ENCODE peak calls at places on chromosome 1, in four cellular contexts. S is IMR-90, R is RWPE2, G is heart right ventricle. F is an unnamed sample.

GRCh38 chr1:63935148-63935547 is 161.3 kb downstream of the ROR1 start:
- ATAC-seq in S (no peak), R (peak; percentile 75), G (peak; percentile 77), F (no peak)

GRCh38 chr1:206808615-206809014 is 36.3 kb upstream of the IL10 start:
- ATAC-seq in S (peak; percentile 54), R (peak; percentile 61), G (peak; percentile 79), F (no peak)

GRCh38 chr1:241464985-241465384 is 54.6 kb downstream of the FH start:
- ATAC-seq in S (no peak), R (no peak), G (no peak), F (no peak)

GRCh38 chr1:75632350-75632949 is 21.5 kb upstream of the SLC44A5 start:
- ATAC-seq in S (peak; percentile 86), R (peak; percentile 61), G (peak; percentile 50), F (no peak)

GRCh38 chr1:167200272-167200671 is 20.4 kb upstream of the POU2F1 start:
- ATAC-seq in S (no peak), R (no peak), G (no peak), F (no peak)

GRCh38 chr1:104671684-104672353 is 922.1 kb downstream of the AMY1C start:
- ATAC-seq in S (no peak), R (peak; percentile 23), G (no peak), F (no peak)

GRCh38 chr1:218874313-218874712 is 299.4 kb upstream of the LYPLAL1 start:
- ATAC-seq in S (peak; percentile 86), R (peak; percentile 88), G (no peak), F (no peak)

GRCh38 chr1:185719021-185719420 is 15.2 kb upstream of the HMCN1 start:
- ATAC-seq in S (peak; percentile 87), R (peak; percentile 98), G (peak; percentile 65), F (no peak)

GRCh38 chr1:230124187-230125128 is 57.4 kb downstream of the GALNT2 start:
- ATAC-seq in S (no peak), R (no peak), G (no peak), F (no peak)

GRCh38 chr1:67771776-67772175 is 61.5 kb downstream of the GNG12 start:
- ATAC-seq in S (no peak), R (no peak), G (no peak), F (no peak)

GRCh38 chr1:83017701-83018100 is 981.2 kb downstream of the TTLL7 start:
- ATAC-seq in S (no peak), R (no peak), G (no peak), F (no peak)

GRCh38 chr1:42966688-42967609 is 8.3 kb upstream of the SLC2A1 start:
- ATAC-seq in S (peak; percentile 14), R (peak; percentile 89), G (peak; percentile 46), F (no peak)

GRCh38 chr1:35558374-35559316 is 1.0 kb downstream of the NCDN start:
- ATAC-seq in S (no peak), R (no peak), G (no peak), F (no peak)

GRCh38 chr1:47223921-47224675 is 7.9 kb downstream of the TAL1 start:
- ATAC-seq in S (no peak), R (no peak), G (no peak), F (no peak)

GRCh38 chr1:186703209-186703766 is 23.1 kb upstream of the PTGS2 start:
- ATAC-seq in S (no peak), R (no peak), G (no peak), F (no peak)

GRCh38 chr1:219120625-219121544 is 52.8 kb upstream of the LYPLAL1 start:
- ATAC-seq in S (peak; percentile 80), R (no peak), G (peak; percentile 91), F (peak; percentile 87)

GRCh38 chr1:208238710-208239517 is 5.3 kb downstream of the PLXNA2 start:
- ATAC-seq in S (peak; percentile 52), R (peak; percentile 77), G (no peak), F (no peak)

GRCh38 chr1:178634445-178634844 is 90.6 kb upstream of the RALGPS2 start:
- ATAC-seq in S (peak; percentile 64), R (no peak), G (peak; percentile 65), F (no peak)

GRCh38 chr1:26315874-26316850 is 1.6 kb upstream of the CD52 start:
- ATAC-seq in S (no peak), R (no peak), G (no peak), F (no peak)

GRCh38 chr1:185656663-185657062 is 77.5 kb upstream of the HMCN1 start:
- ATAC-seq in S (no peak), R (no peak), G (no peak), F (no peak)

GRCh38 chr1:33332357-33332789 is 11.5 kb upstream of the A3GALT2 start:
- ATAC-seq in S (no peak), R (no peak), G (no peak), F (no peak)

GRCh38 chr1:116825400-116825734 is 71.1 kb downstream of the CD2 start:
- ATAC-seq in S (no peak), R (no peak), G (peak; percentile 72), F (no peak)

GRCh38 chr1:92366045-92366405 is 67.2 kb downstream of the RPAP2 start:
- ATAC-seq in S (no peak), R (no peak), G (no peak), F (no peak)

GRCh38 chr1:178628637-178629548 is 96.2 kb upstream of the RALGPS2 start:
- ATAC-seq in S (peak; percentile 80), R (no peak), G (peak; percentile 81), F (peak; percentile 58)

GRCh38 chr1:192108143-192108542 is 50.1 kb upstream of the RGS18 start:
- ATAC-seq in S (no peak), R (no peak), G (no peak), F (no peak)

GRCh38 chr1:24266398-24266941 is 52.7 kb upstream of the GRHL3 start:
- ATAC-seq in S (peak; percentile 94), R (peak; percentile 92), G (no peak), F (no peak)

GRCh38 chr1:8862528-8862927 is 16.0 kb downstream of the ENO1 start:
- ATAC-seq in S (peak; percentile 22), R (peak; percentile 2), G (no peak), F (no peak)

GRCh38 chr1:28437260-28437923 is 67.9 kb downstream of the PHACTR4 start:
- ATAC-seq in S (peak; percentile 65), R (peak; percentile 50), G (peak; percentile 53), F (peak; percentile 51)

GRCh38 chr1:168341576-168341975 is 60.9 kb downstream of the TBX19 start:
- ATAC-seq in S (no peak), R (no peak), G (no peak), F (no peak)

GRCh38 chr1:230509281-230509977 is 83.3 kb upstream of the PGBD5 start:
- ATAC-seq in S (peak; percentile 79), R (peak; percentile 96), G (peak; percentile 60), F (peak; percentile 47)

GRCh38 chr1:43309626-43310025 is 8.8 kb downstream of the TIE1 start:
- ATAC-seq in S (peak; percentile 70), R (peak; percentile 69), G (no peak), F (no peak)

GRCh38 chr1:176193023-176193422 is 14.1 kb downstream of the COP1 start:
- ATAC-seq in S (no peak), R (no peak), G (no peak), F (no peak)

GRCh38 chr1:173507847-173508209 is 30.7 kb downstream of the PRDX6 start:
- ATAC-seq in S (no peak), R (peak; percentile 62), G (no peak), F (peak; percentile 72)

GRCh38 chr1:228990906-228991569 is 255.8 kb downstream of the RHOU start:
- ATAC-seq in S (no peak), R (no peak), G (no peak), F (no peak)

DNA sequence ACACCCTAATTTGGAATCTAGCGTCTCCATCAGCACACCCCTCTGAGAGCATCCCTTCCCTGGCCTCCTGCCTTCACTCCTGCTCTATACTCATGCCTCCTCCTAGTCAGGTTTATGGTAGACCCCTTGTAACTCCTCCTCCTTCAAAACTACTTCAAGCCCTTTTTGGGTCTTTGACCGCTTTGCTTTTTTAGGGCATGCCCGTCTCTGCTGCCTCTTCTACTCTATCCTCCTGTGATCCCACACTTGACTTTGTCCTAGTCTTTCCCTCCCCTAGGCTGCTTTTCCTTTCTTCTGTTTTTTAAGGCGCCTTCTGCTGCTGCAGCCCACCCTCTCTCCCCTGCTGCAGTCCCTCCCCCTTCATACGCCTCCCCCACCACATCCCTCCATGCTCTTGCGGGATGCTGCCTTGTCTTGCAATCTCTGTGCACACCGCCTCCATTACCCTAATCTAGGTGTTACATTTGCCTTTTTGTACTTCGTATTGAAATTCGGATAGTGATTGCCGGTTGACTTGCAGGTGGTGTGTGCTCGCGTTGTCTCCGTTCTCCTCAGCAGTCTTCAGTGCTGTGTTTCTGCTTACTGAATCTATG is 1.5 kb downstream of the SNX27 start:
- ATAC-seq in S (no peak), R (no peak), G (no peak), F (no peak)
- H3K4me1 ChIP-seq in S (peaks cover 9% of the 10 kb centered on the region), R (peaks cover 35% of the 10 kb centered on the region), G (no peaks in the 10 kb centered on the region), F (peaks cover 73% of the 10 kb centered on the region)

DNA sequence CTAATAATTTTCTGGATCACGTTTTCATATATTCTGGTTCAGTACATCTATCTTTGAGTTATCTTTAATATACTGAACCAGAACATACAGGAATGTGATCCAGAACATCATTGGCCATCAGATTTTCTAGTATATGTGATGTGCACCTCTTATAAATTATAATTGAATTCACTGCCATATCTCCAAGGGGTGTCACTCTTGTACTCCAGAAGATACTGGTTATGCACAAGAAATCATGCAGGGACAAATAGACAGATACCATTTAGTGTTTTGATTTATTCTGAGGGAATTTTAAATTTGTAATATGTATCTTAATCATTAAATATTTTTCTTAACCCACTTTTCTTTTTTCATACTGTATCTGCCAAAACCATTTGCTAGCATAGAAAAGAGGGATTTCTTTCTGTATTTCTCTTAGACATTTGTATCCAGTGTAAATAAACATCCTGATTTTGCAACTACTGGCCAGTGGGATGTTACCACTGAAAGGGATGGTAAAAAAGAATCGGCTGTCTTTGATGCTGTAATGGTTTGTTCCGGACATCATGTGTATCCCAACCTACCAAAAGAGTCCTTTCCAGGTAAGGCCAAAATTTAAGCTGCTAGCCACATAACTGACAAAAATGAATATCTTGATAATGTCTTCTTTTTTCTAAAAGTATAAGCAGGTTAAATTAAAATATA is 16.7 kb downstream of the FMO3 start:
- ATAC-seq in S (peak; percentile 57), R (no peak), G (no peak), F (peak; percentile 66)
- TF ChIP-seq CTCF in S (no peak), R (no peak), G (peak; percentile 40), F (no peak)

GRCh38 chr1:39633422-39633821 is 6.0 kb downstream of the HEYL start:
- ATAC-seq in S (no peak), R (no peak), G (no peak), F (no peak)
- H3K4me3 ChIP-seq in S (no peak overlapping the region), R (no peak overlapping the region), G (peak overlapping the region; percentile 74), F (no peak overlapping the region)

DNA sequence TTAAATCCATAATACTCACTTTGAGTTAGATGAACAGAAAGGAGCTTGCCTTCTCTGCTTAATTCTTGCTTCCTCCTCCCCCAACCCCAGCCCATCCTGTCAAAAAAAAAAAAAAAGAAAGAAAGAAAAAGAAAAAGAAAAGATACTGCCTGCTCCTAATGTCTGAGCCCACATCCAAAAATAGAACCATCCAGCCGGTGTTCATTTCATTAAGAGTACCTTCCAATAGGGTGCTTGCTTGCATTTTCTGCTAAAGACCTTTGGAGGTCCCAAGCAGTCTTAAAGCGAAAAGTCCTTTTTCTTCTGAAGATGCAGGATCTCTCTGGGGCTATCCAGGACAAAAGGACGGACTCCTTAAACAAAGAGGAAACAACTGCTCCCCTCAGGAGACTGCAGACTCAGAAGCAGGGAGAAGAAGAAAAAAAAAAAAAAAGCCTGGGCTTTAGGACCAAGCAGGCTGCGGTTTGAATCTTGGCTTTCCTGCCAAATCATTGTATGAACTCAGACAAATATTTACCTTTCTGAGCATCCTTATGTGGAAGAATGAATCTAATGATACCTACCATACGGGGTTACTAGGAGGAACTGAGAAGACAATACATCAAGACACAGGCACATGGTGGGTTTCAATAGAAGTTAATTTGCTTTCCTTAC is 204.1 kb downstream of the PLPP3 start:
- ATAC-seq in S (peak; percentile 18), R (no peak), G (no peak), F (no peak)
- H3K4me1 ChIP-seq in S (peaks cover 16% of the 10 kb centered on the region), R (peaks cover 4% of the 10 kb centered on the region), G (peaks cover 18% of the 10 kb centered on the region), F (peaks cover 70% of the 10 kb centered on the region)

F was measured in gastroesophageal sphincter.